ENCODE peak calls at places on chromosomes 2 and 18, in four cellular contexts. U is PC-3, O is neural progenitor cell, K is PC-9. N is an unnamed sample. For H3F3A, the result is how much of the 10 kb centered on the place peaks cover.

GRCh38 chr2:6954586-6954985 is 37.4 kb downstream of the RNF144A start:
- DNase-seq in U (no peak), O (no peak), K (no peak), N (no peak)

GRCh38 chr2:128490321-128490720 is 171.7 kb upstream of the HS6ST1 start:
- DNase-seq in U (no peak), O (no peak), K (no peak), N (no peak)

GRCh38 chr18:23205980-23206379 is 70.7 kb downstream of the CABLES1 start:
- DNase-seq in U (no peak), O (no peak), K (no peak), N (no peak)

GRCh38 chr2:164739966-164740365 is 101.7 kb downstream of the COBLL1 start:
- DNase-seq in U (peak), O (no peak), K (no peak), N (no peak)

GRCh38 chr18:12315911-12316310 is 7.9 kb downstream of the TUBB6 start:
- DNase-seq in U (no peak), O (no peak), K (no peak), N (no peak)

GRCh38 chr18:34929336-34929780 is 111.9 kb upstream of the MAPRE2 start:
- DNase-seq in U (peak), O (no peak), K (no peak), N (no peak)

GRCh38 chr2:160918909-160919503 is 241.2 kb upstream of the TANK start:
- DNase-seq in U (peak), O (peak), K (peak), N (peak)

GRCh38 chr18:43596106-43596712 is 318.9 kb upstream of the SYT4 start:
- DNase-seq in U (peak), O (peak), K (no peak), N (peak)

GRCh38 chr18:48472610-48473009 is 63.4 kb upstream of the ZBTB7C start:
- DNase-seq in U (no peak), O (no peak), K (no peak), N (no peak)

GRCh38 chr18:73646772-73647171 is 500.9 kb downstream of the FBXO15 start:
- DNase-seq in U (peak), O (no peak), K (no peak), N (no peak)

GRCh38 chr2:205056066-205056678 is 510.9 kb downstream of the PARD3B start:
- DNase-seq in U (no peak), O (no peak), K (no peak), N (no peak)

GRCh38 chr18:33781429-33781828 is 203.4 kb downstream of the ASXL3 start:
- DNase-seq in U (no peak), O (no peak), K (no peak), N (no peak)

GRCh38 chr18:77098033-77098432 is 34.5 kb downstream of the MBP start:
- DNase-seq in U (no peak), O (no peak), K (no peak), N (no peak)

GRCh38 chr2:19900536-19901200 is 1.1 kb downstream of the TTC32 start:
- DNase-seq in U (peak), O (peak), K (no peak), N (peak)

GRCh38 chr2:23351388-23352141 is 33.4 kb upstream of the KLHL29 start:
- DNase-seq in U (peak), O (peak), K (peak), N (no peak)

GRCh38 chr2:160576054-160576499 is 82.5 kb upstream of the RBMS1 start:
- DNase-seq in U (peak), O (no peak), K (no peak), N (no peak)

GRCh38 chr2:20447437-20448245 is 767 bp downstream of the RHOB start:
- DNase-seq in U (peak), O (peak), K (no peak), N (peak)

GRCh38 chr2:207830778-207831549 is 61.3 kb upstream of the FZD5 start:
- DNase-seq in U (no peak), O (no peak), K (no peak), N (no peak)

GRCh38 chr2:230134496-230135073 is 65.9 kb upstream of the SLC16A14 start:
- DNase-seq in U (peak), O (no peak), K (no peak), N (peak)

GRCh38 chr2:215466097-215466909 is 30.4 kb upstream of the FN1 start:
- DNase-seq in U (no peak), O (no peak), K (no peak), N (no peak)

GRCh38 chr2:137173514-137173913 is 408.2 kb downstream of the THSD7B start:
- DNase-seq in U (peak), O (no peak), K (no peak), N (peak)

GRCh38 chr2:56182420-56182819 is 1.4 kb upstream of the CCDC85A start:
- DNase-seq in U (no peak), O (peak), K (no peak), N (no peak)

GRCh38 chr18:52288403-52289004 is 51.5 kb upstream of the DCC start:
- DNase-seq in U (peak), O (peak), K (peak), N (peak)

GRCh38 chr2:64652231-64653173 is 1.2 kb downstream of the SERTAD2 start:
- DNase-seq in U (peak), O (peak), K (peak), N (peak)

GRCh38 chr2:204645018-204645775 is 99.9 kb downstream of the PARD3B start:
- DNase-seq in U (peak), O (no peak), K (no peak), N (no peak)

DNA sequence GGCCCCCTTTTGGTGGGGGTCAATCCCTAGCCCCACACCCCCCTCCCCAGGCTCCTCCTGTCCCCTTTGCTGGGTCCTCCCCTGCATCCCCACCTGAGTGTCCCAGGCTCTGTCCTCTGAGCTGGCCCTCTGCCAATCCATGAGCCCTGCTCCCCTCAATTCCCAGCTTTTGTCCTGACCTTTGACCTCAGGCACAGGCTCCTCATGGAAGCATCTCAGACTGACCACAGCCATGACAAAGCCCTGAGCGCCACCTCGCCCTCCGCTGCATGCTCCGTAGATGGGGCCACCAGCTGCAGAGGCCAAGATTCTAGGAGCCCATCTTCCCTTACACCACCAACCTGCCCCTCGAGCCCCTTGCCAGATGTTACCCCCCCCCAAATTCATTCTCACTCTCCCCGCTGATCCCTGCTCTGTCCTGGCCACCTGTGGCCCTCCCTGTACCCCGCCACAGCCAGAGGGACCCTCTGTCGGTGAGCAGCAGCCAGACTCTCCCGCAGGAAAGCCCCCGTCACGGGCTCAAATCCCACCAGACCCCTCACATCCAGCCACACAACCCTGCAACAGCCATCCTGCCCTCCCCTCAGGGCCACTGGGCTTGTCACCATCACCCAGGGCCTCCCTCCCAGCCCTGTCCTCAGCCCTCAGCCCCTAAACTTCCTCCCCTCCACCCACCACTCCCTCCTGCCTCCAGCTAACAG is 206.0 kb downstream of the MGAT5 start:
- DNase-seq in U (no peak), O (no peak), K (no peak), N (no peak)
- H3F3A ChIP-seq in U (under half), O (under half), K (under half), N (under half)

DNA sequence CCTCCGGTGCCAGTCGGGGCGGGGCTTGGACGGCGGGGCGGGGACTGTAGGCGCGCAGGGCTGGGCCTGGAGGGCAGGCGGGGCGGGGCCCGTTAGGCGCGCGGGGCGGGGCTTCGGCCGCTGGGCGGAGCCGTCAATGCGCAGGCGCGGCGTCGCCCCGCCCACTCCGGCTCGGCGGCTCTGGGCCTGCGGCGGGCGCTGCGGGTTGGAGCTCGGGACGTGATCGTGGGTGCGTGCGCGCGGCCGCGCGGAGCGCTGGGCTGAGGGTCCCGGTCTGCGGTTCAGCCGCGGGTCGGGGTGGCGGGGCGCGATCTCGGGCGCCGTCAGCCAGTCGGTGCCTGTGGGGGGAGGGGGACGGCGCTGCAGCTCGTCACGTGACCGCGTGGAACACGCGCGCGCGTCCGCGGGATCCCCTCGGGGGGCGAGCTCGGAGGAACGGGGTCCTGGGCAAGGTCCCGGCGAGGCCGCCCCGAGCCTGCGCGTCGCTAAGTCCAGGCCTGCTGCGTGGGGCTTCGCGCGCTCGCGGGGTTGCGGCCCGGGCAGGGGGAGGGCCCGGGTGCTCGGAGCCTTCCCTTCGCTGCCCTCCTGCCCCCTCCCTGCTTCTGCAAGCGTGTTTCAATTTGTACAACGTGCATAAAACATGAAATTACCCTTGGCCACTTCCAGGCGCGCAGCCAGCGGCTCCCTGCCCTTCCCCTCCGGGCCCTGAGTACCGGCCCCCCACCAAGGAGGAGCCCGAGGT is at the start of gene D2HGDH:
- DNase-seq in U (peak), O (peak), K (peak), N (peak)
- TF ChIP-seq EZH2 in U (no peak), O (no peak), K (no peak), N (no peak)

GRCh38 chr18:5584751-5585417 is 41.1 kb upstream of the EPB41L3 start:
- DNase-seq in U (peak), O (no peak), K (no peak), N (no peak)
- H2AFZ ChIP-seq in U (no peak), O (no peak), K (no peak), N (no peak)

GRCh38 chr2:233085037-233085838 is 25.1 kb downstream of the INPP5D start:
- DNase-seq in U (no peak), O (peak), K (no peak), N (no peak)

GRCh38 chr2:233082934-233083755 is 23.0 kb downstream of the INPP5D start:
- DNase-seq in U (no peak), O (no peak), K (no peak), N (no peak)

GRCh38 chr2:233083782-233084181 is 23.6 kb downstream of the INPP5D start:
- DNase-seq in U (no peak), O (no peak), K (no peak), N (no peak)

GRCh38 chr2:233085839-233086150 is 25.7 kb downstream of the INPP5D start:
- DNase-seq in U (no peak), O (no peak), K (no peak), N (no peak)

GRCh38 chr2:233084488-233084887 is 24.3 kb downstream of the INPP5D start:
- DNase-seq in U (no peak), O (peak), K (no peak), N (peak)
- H3F3A ChIP-seq in U (under half), O (under half), K (under half), N (under half)

GRCh38 chr2:196413821-196414274 is 225.7 kb upstream of the CCDC150 start:
- DNase-seq in U (no peak), O (no peak), K (no peak), N (no peak)
- TF ChIP-seq EZH2 in U (no peak), O (no peak), K (no peak), N (no peak)

GRCh38 chr2:181989099-181989498 is 3.4 kb downstream of the PPP1R1C start:
- DNase-seq in U (no peak), O (no peak), K (no peak), N (no peak)

GRCh38 chr2:181984060-181984459 is 1.6 kb upstream of the PPP1R1C start:
- DNase-seq in U (no peak), O (no peak), K (no peak), N (no peak)

GRCh38 chr2:181984814-181985631 is 630 bp upstream of the PPP1R1C start:
- DNase-seq in U (no peak), O (no peak), K (no peak), N (no peak)

GRCh38 chr2:181988154-181988924 is 2.7 kb downstream of the PPP1R1C start:
- DNase-seq in U (peak), O (no peak), K (no peak), N (no peak)

GRCh38 chr2:181985632-181986205 is at the start of gene PPP1R1C:
- DNase-seq in U (no peak), O (peak), K (no peak), N (no peak)
- H2AFZ ChIP-seq in U (peak), O (peak), K (peak), N (peak)

GRCh38 chr18:44597797-44598196 is 82.9 kb upstream of the SETBP1 start:
- DNase-seq in U (no peak), O (no peak), K (no peak), N (no peak)
- H3F3A ChIP-seq in U (under half), O (under half), K (under half), N (under half)

N was measured in MM.1S.